ENCODE peak calls at places on chromosomes 2 and 18, in six cellular contexts. L is RKO, J is kidney, T is skeletal muscle cell, M is mesendoderm, E is fibroblast of the conjunctiva. U is an unnamed sample.

GRCh38 chr18:59737776-59738295 is 40.6 kb upstream of the CCBE1 start:
- DNase-seq in J (no peak), E (no peak), L (no peak), T (no peak), M (no peak), U (no peak)

GRCh38 chr2:230441188-230441897 is 25.3 kb downstream of the SP100 start:
- DNase-seq in J (peak; percentile 45), T (no peak), E (peak; percentile 76), M (no peak), L (no peak), U (no peak)

GRCh38 chr18:49747876-49748275 is 65.5 kb downstream of the ACAA2 start:
- DNase-seq in M (peak; percentile 59), J (no peak), L (no peak), E (no peak), T (no peak), U (no peak)

GRCh38 chr2:178761759-178762371 is 45.4 kb downstream of the TTN start:
- DNase-seq in J (no peak), T (no peak), E (peak; percentile 30), L (peak; percentile 80), M (peak; percentile 66), U (peak; percentile 18)

GRCh38 chr2:28593356-28593755 is 97.5 kb downstream of the PLB1 start:
- DNase-seq in E (no peak), M (no peak), T (no peak), L (no peak), J (peak; percentile 41), U (no peak)

GRCh38 chr18:40437517-40437916 is 1517.5 kb upstream of the PIK3C3 start:
- DNase-seq in J (no peak), M (peak; percentile 12), L (no peak), T (no peak), E (no peak), U (no peak)

GRCh38 chr2:3222636-3223035 is 155.0 kb downstream of the EIPR1 start:
- DNase-seq in M (peak; percentile 46), T (no peak), J (no peak), L (no peak), E (no peak), U (no peak)

GRCh38 chr18:58183226-58183625 is 139.2 kb downstream of the NEDD4L start:
- DNase-seq in E (no peak), M (no peak), T (no peak), J (no peak), L (no peak), U (no peak)

GRCh38 chr18:5543854-5544389 is at the start of gene EPB41L3:
- DNase-seq in T (no peak), E (no peak), J (peak; percentile 79), M (peak; percentile 69), L (no peak), U (no peak)

GRCh38 chr18:62061812-62062211 is 125.0 kb downstream of the PIGN start:
- DNase-seq in T (no peak), M (no peak), L (no peak), E (no peak), J (no peak), U (no peak)

GRCh38 chr2:78077637-78078036 is 555.5 kb upstream of the LRRTM4 start:
- DNase-seq in L (no peak), E (no peak), T (no peak), J (no peak), M (peak; percentile 42), U (no peak)

GRCh38 chr2:73085691-73086090 is 14.2 kb upstream of the SFXN5 start:
- DNase-seq in E (peak; percentile 42), T (no peak), M (peak; percentile 83), L (peak; percentile 60), J (peak; percentile 92), U (no peak)

GRCh38 chr2:73987948-73988700 is 3.4 kb downstream of the TET3 start:
- DNase-seq in L (no peak), T (no peak), M (no peak), J (no peak), E (no peak), U (no peak)

GRCh38 chr18:79553154-79553553 is 126.4 kb upstream of the CTDP1 start:
- DNase-seq in T (no peak), E (no peak), M (no peak), L (no peak), J (peak; percentile 58), U (no peak)

GRCh38 chr2:217756375-217757107 is 246.3 kb downstream of the TNS1 start:
- DNase-seq in M (peak; percentile 83), T (no peak), E (peak; percentile 8), J (peak; percentile 91), L (no peak), U (no peak)

GRCh38 chr2:222440670-222441422 is 16.5 kb downstream of the SGPP2 start:
- DNase-seq in E (peak; percentile 30), J (no peak), T (peak; percentile 63), L (no peak), M (peak; percentile 39), U (no peak)

GRCh38 chr2:240319221-240319854 is 116.1 kb upstream of the GPC1 start:
- DNase-seq in E (no peak), J (no peak), L (no peak), M (no peak), T (peak; percentile 25), U (no peak)

GRCh38 chr2:127226520-127227263 is 6.6 kb upstream of the CYP27C1 start:
- DNase-seq in J (no peak), L (no peak), T (peak; percentile 77), E (peak; percentile 2), M (peak; percentile 58), U (peak; percentile 40)

GRCh38 chr18:41613210-41613609 is 341.8 kb upstream of the PIK3C3 start:
- DNase-seq in T (no peak), J (no peak), M (no peak), L (no peak), E (no peak), U (no peak)

GRCh38 chr18:9916067-9916684 is 2.4 kb downstream of the VAPA start:
- DNase-seq in M (no peak), T (no peak), E (no peak), J (no peak), L (peak; percentile 32), U (no peak)

GRCh38 chr18:11751305-11752115 is 62.4 kb downstream of the GNAL start:
- DNase-seq in E (no peak), L (no peak), M (peak; percentile 74), T (no peak), J (no peak), U (no peak)

GRCh38 chr2:85667561-85668008 is 414 bp downstream of the SFTPB start:
- DNase-seq in M (no peak), E (no peak), T (no peak), L (no peak), J (no peak), U (no peak)

GRCh38 chr2:73112026-73112912 is 479 bp downstream of the RAB11FIP5 start:
- DNase-seq in M (peak; percentile 77), E (no peak), T (no peak), J (no peak), L (peak; percentile 54), U (no peak)

GRCh38 chr2:102796337-102796736 is 34.5 kb downstream of the TMEM182 start:
- DNase-seq in J (no peak), L (no peak), M (no peak), T (no peak), E (no peak), U (peak; percentile 18)

GRCh38 chr2:8475349-8476045 is 206.4 kb upstream of the ID2 start:
- DNase-seq in J (no peak), M (peak; percentile 30), L (no peak), T (no peak), E (no peak), U (no peak)

GRCh38 chr2:7180641-7181370 is 263.6 kb downstream of the RNF144A start:
- DNase-seq in L (no peak), M (peak; percentile 6), J (no peak), E (no peak), T (no peak), U (peak; percentile 15)

U was measured in epithelial cell of proximal tubule.